ENCODE peak calls at places on chromosomes 1 and 21, in seven cellular contexts. G is brain microvascular endothelial cell; L is activated naive CD4-positive, alpha-beta T cell treated with anti-CD3 and anti-CD28 coated beads, Interleukin-2, amount 10 ng/mL, durations not matched to agents 7 days and 5 days; P is KBM-7; C is activated T-cell treated with anti-CD3 and anti-CD28 coated beads for 48 hours; H is naive thymus-derived CD8-positive, alpha-beta T cell; S is germinal center. M is an unnamed sample.

GRCh38 chr1:177278626-177279390 is 108.0 kb downstream of the BRINP2 start:
- DNase-seq in H (no peak), P (no peak), S (no peak), C (no peak), L (no peak), G (peak; percentile 28), M (no peak)

GRCh38 chr1:7623886-7624285 is 147.2 kb upstream of the VAMP3 start:
- DNase-seq in P (no peak), H (no peak), G (no peak), C (no peak), L (no peak), S (no peak), M (no peak)

GRCh38 chr21:42321845-42322244 is 6.6 kb upstream of the TFF3 start:
- DNase-seq in H (no peak), C (no peak), S (no peak), G (no peak), L (no peak), P (no peak), M (no peak)

GRCh38 chr1:227260433-227260832 is 57.9 kb downstream of the CDC42BPA start:
- DNase-seq in C (no peak), H (no peak), P (no peak), S (no peak), G (no peak), L (no peak), M (no peak)

GRCh38 chr1:159009704-159010361 is at the start of gene IFI16:
- DNase-seq in G (peak; percentile 93), C (no peak), H (peak; percentile 58), S (peak; percentile 62), P (peak; percentile 88), L (peak; percentile 71), M (peak; percentile 92)

GRCh38 chr1:181936768-181937581 is 124.5 kb downstream of the ZNF648 start:
- DNase-seq in P (peak; percentile 77), S (peak; percentile 59), C (peak; percentile 27), H (peak; percentile 17), G (no peak), L (peak; percentile 60), M (peak; percentile 36)

GRCh38 chr1:81679972-81680371 is 120.8 kb upstream of the ADGRL2 start:
- DNase-seq in G (no peak), S (no peak), H (no peak), C (no peak), P (no peak), L (no peak), M (no peak)

GRCh38 chr1:53061859-53062714 is at the start of gene PODN:
- DNase-seq in L (no peak), S (no peak), G (no peak), H (peak; percentile 7), C (no peak), P (peak; percentile 8), M (no peak)

GRCh38 chr1:66833112-66833511 is 32.0 kb upstream of the INSL5 start:
- DNase-seq in S (no peak), C (no peak), H (no peak), P (no peak), L (no peak), G (no peak), M (no peak)

GRCh38 chr1:27436204-27437159 is 44.1 kb downstream of the GPR3 start:
- DNase-seq in G (peak; percentile 45), L (no peak), P (peak; percentile 52), C (no peak), H (no peak), S (peak; percentile 35), M (peak; percentile 66)

GRCh38 chr1:209689484-209689883 is 14.3 kb downstream of the G0S2 start:
- DNase-seq in P (no peak), S (no peak), G (no peak), L (no peak), H (no peak), C (no peak), M (peak; percentile 61)

GRCh38 chr21:44260791-44261190 is 906 bp downstream of the DNMT3L start:
- DNase-seq in L (peak; percentile 17), S (no peak), C (no peak), H (no peak), G (no peak), P (no peak), M (no peak)

GRCh38 chr1:105088166-105088565 is 1338.5 kb downstream of the AMY1C start:
- DNase-seq in S (no peak), L (no peak), G (no peak), H (no peak), C (no peak), P (no peak), M (no peak)

GRCh38 chr1:175725684-175726083 is 17.7 kb downstream of the TNR start:
- DNase-seq in C (no peak), H (no peak), L (peak; percentile 47), G (peak; percentile 7), S (no peak), P (peak; percentile 47), M (peak; percentile 34)

GRCh38 chr1:227437495-227438008 is 119.3 kb upstream of the CDC42BPA start:
- DNase-seq in P (peak; percentile 70), H (peak; percentile 3), L (no peak), G (peak; percentile 31), S (no peak), C (no peak), M (peak; percentile 71)

GRCh38 chr1:115469703-115470476 is 131.8 kb upstream of the NGF start:
- DNase-seq in H (peak; percentile 5), G (peak; percentile 66), L (peak; percentile 33), C (peak; percentile 17), P (peak; percentile 29), S (peak; percentile 38), M (peak; percentile 69)

GRCh38 chr1:172977296-172978027 is 73.3 kb downstream of the TNFSF18 start:
- DNase-seq in C (no peak), S (no peak), H (no peak), L (no peak), P (no peak), G (no peak), M (no peak)

GRCh38 chr1:67710417-67710816 is 25.4 kb downstream of the GADD45A start:
- DNase-seq in C (no peak), L (no peak), H (no peak), P (no peak), G (peak; percentile 75), S (no peak), M (peak; percentile 49)

GRCh38 chr1:66331641-66332523 is 202.1 kb upstream of the SGIP1 start:
- DNase-seq in S (peak; percentile 20), H (peak; percentile 57), G (peak; percentile 83), P (peak; percentile 64), C (peak; percentile 34), L (peak; percentile 63), M (peak; percentile 67)

GRCh38 chr1:25556791-25557476 is 13.5 kb downstream of the LDLRAP1 start:
- DNase-seq in C (no peak), G (no peak), P (peak; percentile 65), L (no peak), S (no peak), H (peak; percentile 49), M (peak; percentile 62)

GRCh38 chr1:2506901-2507565 is 19.4 kb downstream of the PANK4 start:
- DNase-seq in G (no peak), C (no peak), S (no peak), P (no peak), L (no peak), H (no peak), M (no peak)

GRCh38 chr1:169731446-169731845 is 2.4 kb downstream of the SELE start:
- DNase-seq in P (no peak), H (no peak), G (no peak), L (no peak), S (no peak), C (no peak), M (no peak)

GRCh38 chr1:165034136-165034535 is 322.4 kb downstream of the LMX1A start:
- DNase-seq in G (no peak), H (no peak), P (no peak), L (no peak), C (no peak), S (no peak), M (no peak)

GRCh38 chr1:159791461-159791860 is 10.7 kb downstream of the DUSP23 start:
- DNase-seq in G (no peak), L (no peak), H (no peak), C (no peak), P (no peak), S (no peak), M (no peak)

GRCh38 chr1:223717695-223718363 is 5.5 kb downstream of the CAPN2 start:
- DNase-seq in G (no peak), P (peak; percentile 60), H (no peak), S (no peak), L (peak; percentile 24), C (no peak), M (peak; percentile 67)

GRCh38 chr21:35614412-35614901 is 445.9 kb downstream of the SETD4 start:
- DNase-seq in C (no peak), G (peak; percentile 55), S (no peak), P (no peak), H (no peak), L (no peak), M (peak; percentile 78)

GRCh38 chr21:31164713-31165694 is 126.7 kb upstream of the KRTAP19-8 start:
- DNase-seq in S (no peak), H (no peak), G (no peak), L (no peak), C (no peak), P (no peak), M (no peak)

GRCh38 chr1:99374109-99374508 is 109.8 kb downstream of the PLPPR4 start:
- DNase-seq in L (no peak), C (no peak), G (no peak), H (no peak), S (no peak), P (peak; percentile 69), M (no peak)

M was measured in A172.